ENCODE peak calls at places on chromosome 7, in seven cellular contexts. O, R, X, E, M, Z and G are unnamed samples.

GRCh38 chr7:77281780-77282478 is 82.3 kb upstream of the FGL2 start:
- DNase-seq in O (no peak), R (no peak), X (no peak), E (no peak), M (no peak), Z (no peak), G (no peak)

GRCh38 chr7:117041007-117041406 is 87.7 kb downstream of the ST7 start:
- DNase-seq in O (no peak), R (no peak), X (peak; percentile 47), E (peak; percentile 42), M (peak; percentile 61), Z (no peak), G (no peak)

GRCh38 chr7:28347964-28348363 is 64.4 kb upstream of the CREB5 start:
- DNase-seq in O (no peak), R (no peak), X (no peak), E (peak; percentile 16), M (no peak), Z (no peak), G (peak; percentile 56)

GRCh38 chr7:43096875-43097274 is 15.6 kb upstream of the HECW1 start:
- DNase-seq in O (no peak), R (no peak), X (no peak), E (no peak), M (no peak), Z (no peak), G (no peak)

GRCh38 chr7:41693150-41693997 is 9.5 kb downstream of the INHBA start:
- DNase-seq in O (no peak), R (no peak), X (no peak), E (no peak), M (no peak), Z (no peak), G (peak; percentile 64)

GRCh38 chr7:1555046-1555812 is 776 bp downstream of the TMEM184A start:
- DNase-seq in O (no peak), R (no peak), X (no peak), E (peak; percentile 43), M (no peak), Z (peak; percentile 64), G (peak; percentile 93)

GRCh38 chr7:33757563-33758165 is 147.7 kb upstream of the BMPER start:
- DNase-seq in O (no peak), R (no peak), X (no peak), E (no peak), M (peak; percentile 28), Z (no peak), G (peak; percentile 61)

GRCh38 chr7:13826752-13827151 is 162.7 kb downstream of the ETV1 start:
- DNase-seq in O (no peak), R (no peak), X (no peak), E (no peak), M (no peak), Z (no peak), G (no peak)

GRCh38 chr7:1910827-1911226 is 240.8 kb downstream of the ELFN1 start:
- DNase-seq in O (no peak), R (no peak), X (no peak), E (no peak), M (no peak), Z (no peak), G (no peak)

GRCh38 chr7:43646603-43647313 is 63.9 kb downstream of the STK17A start:
- DNase-seq in O (no peak), R (no peak), X (no peak), E (no peak), M (peak; percentile 52), Z (no peak), G (peak; percentile 45)

GRCh38 chr7:94509264-94509878 is at the start of gene CASD1:
- DNase-seq in O (peak; percentile 81), R (no peak), X (peak; percentile 89), E (no peak), M (peak; percentile 80), Z (peak; percentile 82), G (peak; percentile 46)

GRCh38 chr7:8271960-8272359 is 10.0 kb upstream of the ICA1 start:
- DNase-seq in O (no peak), R (no peak), X (no peak), E (no peak), M (no peak), Z (no peak), G (no peak)

GRCh38 chr7:30930621-30931020 is 19.0 kb downstream of the AQP1 start:
- DNase-seq in O (no peak), R (no peak), X (no peak), E (no peak), M (no peak), Z (no peak), G (no peak)

GRCh38 chr7:93030605-93031225 is 87.1 kb downstream of the SAMD9 start:
- DNase-seq in O (no peak), R (no peak), X (no peak), E (no peak), M (no peak), Z (no peak), G (no peak)

GRCh38 chr7:38682602-38683001 is 51.4 kb upstream of the AMPH start:
- DNase-seq in O (no peak), R (no peak), X (no peak), E (no peak), M (no peak), Z (no peak), G (no peak)

GRCh38 chr7:87152897-87153641 is 816 bp downstream of the DMTF1 start:
- DNase-seq in O (peak; percentile 50), R (no peak), X (peak; percentile 49), E (no peak), M (no peak), Z (peak; percentile 66), G (peak; percentile 37)

GRCh38 chr7:48042216-48042615 is 6.9 kb downstream of the C7orf57 start:
- DNase-seq in O (no peak), R (no peak), X (no peak), E (no peak), M (no peak), Z (no peak), G (peak; percentile 54)

GRCh38 chr7:31782411-31782991 is 95.5 kb downstream of the PPP1R17 start:
- DNase-seq in O (no peak), R (peak; percentile 22), X (peak; percentile 63), E (no peak), M (peak; percentile 62), Z (no peak), G (peak; percentile 66)

GRCh38 chr7:103094102-103094501 is 19.2 kb downstream of the ARMC10 start:
- DNase-seq in O (no peak), R (no peak), X (no peak), E (no peak), M (no peak), Z (no peak), G (no peak)
- TF ChIP-seq CTCF in O (no peak), R (peak; percentile 34), X (no peak), E (no peak), M (no peak), Z (no peak), G (no peak)

DNA sequence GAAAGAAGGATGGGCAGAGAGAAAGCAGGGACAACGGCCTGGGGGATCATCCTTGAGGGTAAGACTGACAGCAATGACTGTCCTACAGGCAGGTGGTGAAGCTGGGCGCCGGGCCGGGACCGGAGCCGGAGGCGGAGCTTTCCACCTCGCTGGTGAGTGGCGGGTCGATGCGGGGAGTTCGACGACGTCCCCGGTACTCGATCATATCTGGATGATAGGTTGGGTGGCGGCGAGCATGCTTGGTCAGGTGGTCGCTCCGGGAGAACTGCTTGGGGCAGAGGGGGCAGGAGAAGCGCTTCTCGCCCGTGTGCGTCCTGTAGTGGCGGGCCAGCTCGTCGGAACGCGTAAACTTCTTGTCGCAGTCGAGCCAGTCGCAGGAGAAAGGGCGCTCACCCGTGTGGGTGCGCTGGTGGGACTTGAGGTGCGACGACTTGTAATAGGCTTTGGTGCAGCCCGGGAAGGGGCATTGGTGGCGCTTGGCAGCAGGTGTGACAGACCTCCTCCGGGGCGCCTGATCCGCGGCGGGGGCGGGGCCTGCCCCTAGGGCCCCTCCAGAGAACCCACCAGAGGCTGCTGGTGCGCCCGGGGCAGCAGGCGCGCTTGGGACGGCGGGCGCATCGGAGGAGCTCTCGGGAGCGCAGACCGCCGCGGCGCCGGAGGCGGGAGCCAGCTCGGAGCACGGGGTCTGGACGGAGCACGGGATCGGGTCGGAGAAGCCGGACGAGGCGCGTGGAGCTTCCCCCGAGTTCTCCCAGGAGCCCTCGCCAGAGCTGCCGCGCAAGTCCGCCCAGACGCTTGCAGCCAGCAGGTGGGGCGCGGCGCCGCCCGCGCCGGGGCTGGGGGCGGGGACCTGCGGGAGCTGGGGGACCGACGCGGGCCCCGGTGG is 784 bp downstream of the KLF14 start:
- DNase-seq in O (peak; percentile 50), R (no peak), X (peak; percentile 80), E (no peak), M (peak; percentile 49), Z (peak; percentile 62), G (no peak)
- TF ChIP-seq CTCF in O (no peak), R (no peak), X (no peak), E (no peak), M (peak; percentile 31), Z (no peak), G (no peak)

GRCh38 chr7:95723583-95724180 is 48.7 kb upstream of the DYNC1I1 start:
- DNase-seq in O (no peak), R (peak; percentile 15), X (peak; percentile 29), E (no peak), M (peak; percentile 38), Z (no peak), G (peak; percentile 67)

GRCh38 chr7:95730493-95731280 is 41.7 kb upstream of the DYNC1I1 start:
- DNase-seq in O (no peak), R (no peak), X (no peak), E (no peak), M (no peak), Z (no peak), G (peak; percentile 15)

DNA sequence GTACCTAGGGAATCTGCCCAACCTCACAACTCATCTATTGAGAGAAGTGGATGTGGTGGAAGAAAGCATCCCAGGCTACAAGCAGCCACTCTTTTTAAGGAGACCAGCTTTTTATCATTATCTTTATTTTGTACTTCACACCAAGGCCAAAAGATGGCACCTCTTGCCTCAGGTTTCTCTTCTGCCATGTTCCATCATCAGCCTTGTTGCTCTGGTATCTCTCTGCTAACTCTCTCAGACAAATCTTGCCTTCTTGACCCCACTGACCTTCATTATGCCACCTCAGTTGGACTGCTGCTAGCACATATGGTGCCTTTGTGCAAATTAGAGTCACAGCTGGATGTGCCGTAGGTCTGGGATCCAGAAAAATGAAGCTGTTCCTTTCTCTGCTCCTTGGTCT is 47.2 kb upstream of the DYNC1I1 start:
- DNase-seq in O (no peak), R (no peak), X (no peak), E (no peak), M (no peak), Z (no peak), G (peak; percentile 21)
- TF ChIP-seq CTCF in O (no peak), R (peak; percentile 29), X (no peak), E (no peak), M (no peak), Z (no peak), G (no peak)

GRCh38 chr7:157397751-157398691 is 61.2 kb downstream of the DNAJB6 start:
- DNase-seq in O (peak; percentile 58), R (peak; percentile 25), X (no peak), E (peak; percentile 53), M (no peak), Z (no peak), G (peak; percentile 52)
- TF ChIP-seq CTCF in O (peak; percentile 36), R (peak; percentile 73), X (peak; percentile 44), E (peak; percentile 68), M (peak; percentile 8), Z (peak; percentile 44), G (peak; percentile 32)